ENCODE peak calls at places on chromosomes 6 and 20, in seven cellular contexts. V is fibroblast of villous mesenchyme; X is small intestine; Q is stimulated activated naive CD8-positive, alpha-beta T cell treated with anti-CD3 and anti-CD28 coated beads, Interleukin-15, Interleukin-2, amounts not matched to agents 100 U/mL and 50 U/mL, for 24 hours; M is NCI-H2081; R is GM03348; E is RWPE1. A is an unnamed sample.

GRCh38 chr6:105359419-105360366 is 43.2 kb downstream of the PREP start:
- DNase-seq in E (peak; percentile 76), X (no peak), M (no peak), V (peak; percentile 79), Q (no peak), R (peak; percentile 88), A (no peak)

GRCh38 chr20:56348306-56348695 is 10.5 kb upstream of the FAM210B start:
- DNase-seq in Q (no peak), E (no peak), V (no peak), M (no peak), X (peak; percentile 13), R (no peak), A (no peak)

GRCh38 chr6:27188206-27188884 is 59.2 kb upstream of the PRSS16 start:
- DNase-seq in V (peak; percentile 67), E (peak; percentile 70), M (peak; percentile 57), R (peak; percentile 71), X (peak; percentile 85), Q (peak; percentile 51), A (peak; percentile 89)

GRCh38 chr6:7939864-7940228 is 29.3 kb upstream of the TXNDC5 start:
- DNase-seq in R (peak; percentile 39), E (no peak), Q (no peak), X (no peak), V (no peak), M (no peak), A (no peak)

GRCh38 chr6:872570-873125 is 179.7 kb upstream of the EXOC2 start:
- DNase-seq in Q (no peak), V (no peak), E (no peak), X (peak; percentile 51), R (no peak), M (no peak), A (no peak)

GRCh38 chr20:10521836-10522235 is 86.7 kb downstream of the SLX4IP start:
- DNase-seq in R (no peak), E (no peak), Q (no peak), X (no peak), V (no peak), M (no peak), A (no peak)

GRCh38 chr6:147752686-147753418 is 244.4 kb downstream of the SAMD5 start:
- DNase-seq in X (peak; percentile 69), E (no peak), M (no peak), Q (no peak), R (no peak), V (no peak), A (no peak)

GRCh38 chr6:105601541-105602174 is 198.8 kb upstream of the PREP start:
- DNase-seq in V (peak; percentile 99), E (peak; percentile 75), M (no peak), X (no peak), R (peak; percentile 84), Q (peak; percentile 33), A (no peak)

GRCh38 chr6:157885211-157885788 is 62.3 kb downstream of the SNX9 start:
- DNase-seq in R (no peak), M (no peak), E (no peak), V (no peak), Q (peak; percentile 55), X (peak; percentile 31), A (no peak)

GRCh38 chr20:21609221-21609620 is 95.4 kb upstream of the NKX2-2 start:
- DNase-seq in V (no peak), Q (no peak), E (no peak), R (peak; percentile 15), X (no peak), M (no peak), A (no peak)

GRCh38 chr6:130841128-130841728 is 14.0 kb downstream of the SMLR1 start:
- DNase-seq in M (no peak), R (peak; percentile 10), E (no peak), X (no peak), Q (no peak), V (no peak), A (no peak)

GRCh38 chr6:156952401-156952800 is 175.2 kb downstream of the ARID1B start:
- DNase-seq in M (no peak), R (no peak), V (no peak), Q (no peak), X (no peak), E (no peak), A (no peak)

GRCh38 chr6:16544006-16544405 is 217.3 kb downstream of the ATXN1 start:
- DNase-seq in R (no peak), X (no peak), V (peak; percentile 60), Q (no peak), M (no peak), E (no peak), A (peak; percentile 52)

GRCh38 chr20:373171-373890 is 7.2 kb upstream of the TRIB3 start:
- DNase-seq in Q (no peak), X (no peak), M (no peak), R (peak; percentile 44), E (peak; percentile 71), V (peak; percentile 95), A (peak; percentile 46)

GRCh38 chr6:124961784-124962611 is at the start of gene RNF217:
- DNase-seq in E (peak; percentile 44), Q (peak; percentile 7), M (peak; percentile 16), V (peak; percentile 67), X (peak; percentile 43), R (peak; percentile 84), A (peak; percentile 60)

GRCh38 chr20:8693709-8694108 is 375.2 kb upstream of the PLCB4 start:
- DNase-seq in E (peak; percentile 3), X (no peak), R (peak; percentile 66), Q (no peak), M (no peak), V (peak; percentile 62), A (no peak)

GRCh38 chr6:132763269-132763668 is 5.6 kb upstream of the VNN2 start:
- DNase-seq in V (no peak), X (peak; percentile 18), Q (peak; percentile 51), E (no peak), R (no peak), M (no peak), A (peak; percentile 5)

GRCh38 chr6:24547243-24547642 is 52.5 kb downstream of the ALDH5A1 start:
- DNase-seq in X (no peak), V (no peak), R (no peak), E (no peak), Q (peak; percentile 55), M (no peak), A (peak; percentile 75)

GRCh38 chr6:37115236-37115894 is 54.6 kb upstream of the PIM1 start:
- DNase-seq in Q (no peak), E (no peak), M (no peak), V (peak; percentile 52), R (no peak), X (no peak), A (no peak)

GRCh38 chr6:108132863-108133262 is 33.0 kb upstream of the NR2E1 start:
- DNase-seq in Q (no peak), R (no peak), X (no peak), V (no peak), E (no peak), M (no peak), A (no peak)

GRCh38 chr6:132812255-132812732 is 2.1 kb upstream of the RPS12 start:
- DNase-seq in V (peak; percentile 40), X (peak; percentile 28), R (peak; percentile 38), E (no peak), M (peak; percentile 15), Q (no peak), A (no peak)

GRCh38 chr6:3489032-3489757 is 32.3 kb upstream of the SLC22A23 start:
- DNase-seq in V (no peak), X (no peak), R (peak; percentile 43), M (no peak), Q (no peak), E (no peak), A (peak; percentile 50)

GRCh38 chr6:167116838-167117228 is 6.1 kb upstream of the CCR6 start:
- DNase-seq in R (no peak), E (no peak), Q (no peak), V (no peak), X (no peak), M (no peak), A (no peak)

GRCh38 chr20:10648651-10649050 is 25.1 kb downstream of the JAG1 start:
- DNase-seq in X (no peak), Q (no peak), V (peak; percentile 79), M (no peak), R (no peak), E (no peak), A (no peak)

GRCh38 chr6:83592770-83593394 is 80.5 kb downstream of the PRSS35 start:
- DNase-seq in E (peak; percentile 13), X (peak; percentile 36), V (peak; percentile 28), Q (no peak), M (no peak), R (no peak), A (peak; percentile 77)

GRCh38 chr20:61082700-61083099 is 169.4 kb upstream of the CDH4 start:
- DNase-seq in M (no peak), E (no peak), Q (no peak), X (no peak), V (no peak), R (no peak), A (no peak)

GRCh38 chr6:151018911-151019795 is 153.7 kb downstream of the MTHFD1L start:
- DNase-seq in M (no peak), X (no peak), Q (no peak), V (no peak), R (no peak), E (no peak), A (no peak)

GRCh38 chr6:81834141-81834621 is 81.7 kb upstream of the TENT5A start:
- DNase-seq in X (peak; percentile 68), V (peak; percentile 63), R (peak; percentile 60), Q (no peak), M (no peak), E (no peak), A (no peak)

GRCh38 chr20:17460119-17460518 is 71.1 kb downstream of the BFSP1 start:
- DNase-seq in M (no peak), Q (no peak), X (no peak), E (no peak), V (no peak), R (no peak), A (no peak)

GRCh38 chr20:61896058-61896961 is 169.4 kb downstream of the TAF4 start:
- DNase-seq in X (peak; percentile 39), E (peak; percentile 87), Q (peak; percentile 16), M (peak; percentile 31), R (peak; percentile 94), V (peak; percentile 37), A (peak; percentile 78)

A was measured in GM23338.